ENCODE peak calls at places on chromosomes 5 and 9, in five cellular contexts. One of them, this sample, is unnamed.

GRCh38 chr5:79962580-79963222 is 28.4 kb downstream of the MTX3 start:
- DNase-seq in K562: no peak
- DNase-seq in stomach: no peak
- DNase-seq in heart left ventricle: no peak
- DNase-seq in lower lobe of right lung: no peak
- DNase-seq in this sample: no peak

GRCh38 chr5:124263680-124264491 is 482.6 kb downstream of the ZNF608 start:
- DNase-seq in K562: no peak
- DNase-seq in stomach: peak
- DNase-seq in heart left ventricle: no peak
- DNase-seq in lower lobe of right lung: no peak
- DNase-seq in this sample: no peak

GRCh38 chr5:138647261-138647788 is 72.1 kb upstream of the HSPA9 start:
- DNase-seq in K562: no peak
- DNase-seq in stomach: no peak
- DNase-seq in heart left ventricle: no peak
- DNase-seq in lower lobe of right lung: no peak
- DNase-seq in this sample: no peak

GRCh38 chr5:141149812-141150211 is at the start of gene PCDHB6:
- DNase-seq in K562: no peak
- DNase-seq in stomach: no peak
- DNase-seq in heart left ventricle: no peak
- DNase-seq in lower lobe of right lung: no peak
- DNase-seq in this sample: no peak

GRCh38 chr5:175479125-175479881 is 943 bp downstream of the SFXN1 start:
- DNase-seq in K562: no peak
- DNase-seq in stomach: no peak
- DNase-seq in heart left ventricle: no peak
- DNase-seq in lower lobe of right lung: no peak
- DNase-seq in this sample: no peak

GRCh38 chr9:121499427-121500164 is at the start of gene GGTA1:
- DNase-seq in K562: peak
- DNase-seq in stomach: peak
- DNase-seq in heart left ventricle: peak
- DNase-seq in lower lobe of right lung: peak
- DNase-seq in this sample: no peak

GRCh38 chr5:131461742-131462141 is 173.3 kb downstream of the RAPGEF6 start:
- DNase-seq in K562: no peak
- DNase-seq in stomach: no peak
- DNase-seq in heart left ventricle: no peak
- DNase-seq in lower lobe of right lung: no peak
- DNase-seq in this sample: no peak

GRCh38 chr5:159961176-159961689 is 45.0 kb downstream of the ADRA1B start:
- DNase-seq in K562: no peak
- DNase-seq in stomach: no peak
- DNase-seq in heart left ventricle: no peak
- DNase-seq in lower lobe of right lung: no peak
- DNase-seq in this sample: no peak

GRCh38 chr5:7877851-7878250 is 8.9 kb downstream of the MTRR start:
- DNase-seq in K562: no peak
- DNase-seq in stomach: no peak
- DNase-seq in heart left ventricle: no peak
- DNase-seq in lower lobe of right lung: no peak
- DNase-seq in this sample: no peak

GRCh38 chr9:28999057-28999456 is 1425.8 kb upstream of the C9orf72 start:
- DNase-seq in K562: no peak
- DNase-seq in stomach: no peak
- DNase-seq in heart left ventricle: no peak
- DNase-seq in lower lobe of right lung: no peak
- DNase-seq in this sample: no peak

GRCh38 chr5:998975-999501 is 9.6 kb upstream of the NKD2 start:
- DNase-seq in K562: no peak
- DNase-seq in stomach: peak
- DNase-seq in heart left ventricle: peak
- DNase-seq in lower lobe of right lung: peak
- DNase-seq in this sample: no peak

GRCh38 chr5:165227515-165227914 is 1722.1 kb downstream of the MAT2B start:
- DNase-seq in K562: no peak
- DNase-seq in stomach: peak
- DNase-seq in heart left ventricle: no peak
- DNase-seq in lower lobe of right lung: no peak
- DNase-seq in this sample: no peak

GRCh38 chr9:22047596-22047995 is 38.5 kb upstream of the CDKN2B start:
- DNase-seq in K562: no peak
- DNase-seq in stomach: no peak
- DNase-seq in heart left ventricle: no peak
- DNase-seq in lower lobe of right lung: no peak
- DNase-seq in this sample: no peak

GRCh38 chr9:114238919-114239879 is 83.7 kb upstream of the ORM1 start:
- DNase-seq in K562: peak
- DNase-seq in stomach: no peak
- DNase-seq in heart left ventricle: peak
- DNase-seq in lower lobe of right lung: no peak
- DNase-seq in this sample: no peak

GRCh38 chr9:34498511-34498910 is 24.3 kb downstream of the ENHO start:
- DNase-seq in K562: no peak
- DNase-seq in stomach: no peak
- DNase-seq in heart left ventricle: no peak
- DNase-seq in lower lobe of right lung: no peak
- DNase-seq in this sample: no peak

GRCh38 chr5:32506809-32507208 is 62.3 kb upstream of the ZFR start:
- DNase-seq in K562: no peak
- DNase-seq in stomach: no peak
- DNase-seq in heart left ventricle: no peak
- DNase-seq in lower lobe of right lung: no peak
- DNase-seq in this sample: no peak

GRCh38 chr5:65873181-65873580 is 53.2 kb upstream of the ERBIN start:
- DNase-seq in K562: no peak
- DNase-seq in stomach: no peak
- DNase-seq in heart left ventricle: no peak
- DNase-seq in lower lobe of right lung: no peak
- DNase-seq in this sample: no peak

GRCh38 chr9:31582071-31582470 is 802.4 kb upstream of the ACO1 start:
- DNase-seq in K562: no peak
- DNase-seq in stomach: no peak
- DNase-seq in heart left ventricle: no peak
- DNase-seq in lower lobe of right lung: no peak
- DNase-seq in this sample: no peak

GRCh38 chr5:5675511-5675910 is 253.0 kb downstream of the ICE1 start:
- DNase-seq in K562: no peak
- DNase-seq in stomach: no peak
- DNase-seq in heart left ventricle: no peak
- DNase-seq in lower lobe of right lung: no peak
- DNase-seq in this sample: no peak

GRCh38 chr9:16092142-16092541 is 539.3 kb downstream of the CCDC171 start:
- DNase-seq in K562: no peak
- DNase-seq in stomach: no peak
- DNase-seq in heart left ventricle: no peak
- DNase-seq in lower lobe of right lung: no peak
- DNase-seq in this sample: no peak

GRCh38 chr5:78243639-78244038 is 50.9 kb downstream of the AP3B1 start:
- DNase-seq in K562: no peak
- DNase-seq in stomach: no peak
- DNase-seq in heart left ventricle: no peak
- DNase-seq in lower lobe of right lung: no peak
- DNase-seq in this sample: no peak

GRCh38 chr5:178460598-178461425 is 129.4 kb downstream of the COL23A1 start:
- DNase-seq in K562: peak
- DNase-seq in stomach: peak
- DNase-seq in heart left ventricle: peak
- DNase-seq in lower lobe of right lung: peak
- DNase-seq in this sample: peak

GRCh38 chr5:173825215-173825865 is 62.8 kb upstream of the CPEB4 start:
- DNase-seq in K562: no peak
- DNase-seq in stomach: no peak
- DNase-seq in heart left ventricle: no peak
- DNase-seq in lower lobe of right lung: no peak
- DNase-seq in this sample: no peak

GRCh38 chr9:108442604-108443277 is 413.0 kb downstream of the ACTL7B start:
- DNase-seq in K562: no peak
- DNase-seq in stomach: no peak
- DNase-seq in heart left ventricle: no peak
- DNase-seq in lower lobe of right lung: no peak
- DNase-seq in this sample: no peak

GRCh38 chr9:26535146-26535545 is 357.5 kb downstream of the CAAP1 start:
- DNase-seq in K562: no peak
- DNase-seq in stomach: no peak
- DNase-seq in heart left ventricle: no peak
- DNase-seq in lower lobe of right lung: no peak
- DNase-seq in this sample: no peak

GRCh38 chr9:113244556-113244955 is 23.2 kb downstream of the SLC31A1 start:
- DNase-seq in K562: no peak
- DNase-seq in stomach: no peak
- DNase-seq in heart left ventricle: no peak
- DNase-seq in lower lobe of right lung: no peak
- DNase-seq in this sample: no peak

GRCh38 chr9:112348257-112348992 is 15.0 kb upstream of the PTBP3 start:
- DNase-seq in K562: no peak
- DNase-seq in stomach: peak
- DNase-seq in heart left ventricle: peak
- DNase-seq in lower lobe of right lung: peak
- DNase-seq in this sample: peak

GRCh38 chr5:145848854-145849253 is 13.7 kb upstream of the PRELID2 start:
- DNase-seq in K562: no peak
- DNase-seq in stomach: no peak
- DNase-seq in heart left ventricle: no peak
- DNase-seq in lower lobe of right lung: no peak
- DNase-seq in this sample: no peak

GRCh38 chr5:174159327-174160247 is 114.1 kb downstream of the NSG2 start:
- DNase-seq in K562: no peak
- DNase-seq in stomach: no peak
- DNase-seq in heart left ventricle: no peak
- DNase-seq in lower lobe of right lung: no peak
- DNase-seq in this sample: peak

GRCh38 chr9:30622551-30622950 is 1761.9 kb upstream of the ACO1 start:
- DNase-seq in K562: no peak
- DNase-seq in stomach: no peak
- DNase-seq in heart left ventricle: no peak
- DNase-seq in lower lobe of right lung: no peak
- DNase-seq in this sample: no peak

GRCh38 chr9:15724006-15724405 is 171.2 kb downstream of the CCDC171 start:
- DNase-seq in K562: no peak
- DNase-seq in stomach: no peak
- DNase-seq in heart left ventricle: no peak
- DNase-seq in lower lobe of right lung: no peak
- DNase-seq in this sample: no peak

DNA sequence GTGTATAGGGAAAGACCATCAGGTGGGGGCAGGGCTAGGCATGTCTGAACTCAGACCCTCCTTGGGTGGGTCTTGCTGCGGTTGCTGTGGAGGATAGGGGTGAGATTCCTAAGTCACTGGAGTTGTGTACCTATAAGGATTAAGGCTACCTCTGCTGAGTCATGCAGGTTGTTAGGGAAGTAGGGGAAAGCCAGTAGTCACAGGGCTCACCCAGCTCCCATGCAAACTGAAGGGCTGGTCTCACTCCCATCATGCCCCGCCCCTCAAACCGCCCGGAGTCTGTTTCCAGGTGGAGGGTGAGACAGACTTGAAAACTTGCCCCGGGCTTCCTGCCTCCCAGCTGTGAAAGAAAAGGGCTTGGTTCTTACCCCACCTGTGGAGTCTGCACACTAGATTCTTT is 161.8 kb downstream of the CAVIN4 start:
- DNase-seq in K562: no peak
- DNase-seq in stomach: no peak
- DNase-seq in heart left ventricle: no peak
- DNase-seq in lower lobe of right lung: no peak
- DNase-seq in this sample: no peak
- H3K27ac ChIP-seq in K562: no peak
- H3K27ac ChIP-seq in stomach: no peak
- H3K27ac ChIP-seq in heart left ventricle: no peak
- H3K27ac ChIP-seq in lower lobe of right lung: no peak
- H3K27ac ChIP-seq in this sample: no peak

GRCh38 chr5:168407222-168407621 is 79.0 kb upstream of the RARS1 start:
- DNase-seq in K562: no peak
- DNase-seq in stomach: no peak
- DNase-seq in heart left ventricle: no peak
- DNase-seq in lower lobe of right lung: no peak
- DNase-seq in this sample: no peak
- TF ChIP-seq CTCF in K562: no peak
- TF ChIP-seq CTCF in stomach: no peak
- TF ChIP-seq CTCF in heart left ventricle: no peak
- TF ChIP-seq CTCF in lower lobe of right lung: no peak
- TF ChIP-seq CTCF in this sample: no peak

DNA sequence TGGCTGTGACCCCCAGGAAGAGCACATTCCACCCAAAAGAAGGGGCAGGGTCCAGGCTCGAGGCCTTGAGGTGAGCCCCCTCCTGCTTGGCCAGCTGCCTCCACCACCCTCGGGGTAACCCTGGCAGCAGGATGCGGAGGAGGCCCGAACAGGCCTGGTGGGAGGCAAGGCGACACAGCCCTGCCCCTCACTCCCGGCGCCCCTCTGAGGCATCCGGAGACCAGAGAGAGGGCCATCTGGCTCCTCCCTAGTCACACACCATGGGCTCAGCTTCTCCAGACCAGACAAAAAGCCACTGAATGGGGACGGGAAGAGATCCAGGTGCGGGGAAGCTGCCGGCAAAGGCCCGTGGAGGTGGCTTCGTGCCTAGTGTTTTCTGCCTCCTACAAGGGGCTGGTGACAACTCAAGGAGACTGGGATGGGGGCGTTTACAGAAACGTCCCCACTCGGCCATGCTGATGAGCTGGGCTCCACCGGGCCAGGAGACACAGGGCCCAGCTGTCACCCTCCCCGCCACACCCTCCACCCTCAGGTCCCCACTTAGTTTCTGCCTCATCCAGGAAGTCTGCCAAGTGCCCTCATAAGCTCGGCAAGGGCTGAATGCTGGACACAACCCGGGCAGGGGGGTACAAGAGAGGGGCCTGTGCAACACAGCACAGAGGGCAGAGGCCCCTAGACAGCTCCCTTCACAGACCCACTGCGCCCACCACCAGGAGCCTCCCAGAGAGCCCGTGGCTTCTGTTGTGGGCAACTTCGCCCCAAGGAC is 41.9 kb downstream of the NACC2 start:
- DNase-seq in K562: no peak
- DNase-seq in stomach: no peak
- DNase-seq in heart left ventricle: peak
- DNase-seq in lower lobe of right lung: no peak
- DNase-seq in this sample: no peak
- H3K4me3 ChIP-seq in K562: no peak
- H3K4me3 ChIP-seq in stomach: peak
- H3K4me3 ChIP-seq in heart left ventricle: peak
- H3K4me3 ChIP-seq in lower lobe of right lung: peak
- H3K4me3 ChIP-seq in this sample: peak

GRCh38 chr5:149002053-149002452 is 60.8 kb downstream of the SH3TC2 start:
- DNase-seq in K562: no peak
- DNase-seq in stomach: no peak
- DNase-seq in heart left ventricle: no peak
- DNase-seq in lower lobe of right lung: no peak
- DNase-seq in this sample: no peak
- H3K27ac ChIP-seq in K562: no peak
- H3K27ac ChIP-seq in stomach: no peak
- H3K27ac ChIP-seq in heart left ventricle: peak
- H3K27ac ChIP-seq in lower lobe of right lung: no peak
- H3K27ac ChIP-seq in this sample: no peak

GRCh38 chr9:2241461-2241874 is 226.3 kb downstream of the SMARCA2 start:
- DNase-seq in K562: peak
- DNase-seq in stomach: no peak
- DNase-seq in heart left ventricle: no peak
- DNase-seq in lower lobe of right lung: no peak
- DNase-seq in this sample: peak
- TF ChIP-seq CTCF in K562: no peak
- TF ChIP-seq CTCF in stomach: no peak
- TF ChIP-seq CTCF in heart left ventricle: peak
- TF ChIP-seq CTCF in lower lobe of right lung: peak
- TF ChIP-seq CTCF in this sample: no peak

This sample was measured in coronary artery.